ENCODE peak calls at places on chromosomes 7 and 10, in ten cellular contexts. E is CD4-positive, alpha-beta memory T cell; B is neuronal stem cell; H is tibial artery; A is CD8-positive, alpha-beta T cell; Q is stomach; Y is osteoblast; F is CD8-positive, alpha-beta memory T cell; K is astrocyte; C is aorta. V is an unnamed sample. For H3K4me1 and H3K27me3, the result is how much of the 10 kb centered on the place peaks cover.

GRCh38 chr7:105003275-105003674 is 10.7 kb upstream of the KMT2E start:
- DNase-seq in H (peak), Y (peak), F (no peak), B (no peak), E (peak), A (no peak), C (peak), Q (no peak), K (peak), V (peak)

GRCh38 chr7:42691030-42691639 is 220.7 kb downstream of the C7orf25 start:
- DNase-seq in Q (no peak), E (no peak), B (peak), K (peak), H (no peak), C (no peak), Y (no peak), A (no peak), F (no peak), V (no peak)

GRCh38 chr7:121610243-121610642 is 214.1 kb upstream of the FAM3C start:
- DNase-seq in Y (no peak), E (no peak), Q (peak), K (no peak), F (no peak), H (no peak), B (no peak), A (no peak), C (no peak), V (no peak)

GRCh38 chr7:74455933-74456332 is 2.2 kb downstream of the GTF2IRD1 start:
- DNase-seq in B (no peak), H (no peak), C (no peak), Y (peak), F (no peak), K (no peak), Q (no peak), E (no peak), A (no peak), V (no peak)

GRCh38 chr10:119364941-119365340 is 157.6 kb downstream of the GRK5 start:
- DNase-seq in K (peak), B (no peak), C (no peak), F (no peak), Y (no peak), A (no peak), Q (no peak), E (no peak), H (no peak), V (no peak)

GRCh38 chr7:23696916-23697441 is 13.0 kb upstream of the STK31 start:
- DNase-seq in H (peak), C (peak), A (no peak), Y (no peak), Q (peak), F (peak), K (peak), B (peak), E (peak), V (no peak)

GRCh38 chr7:7816084-7816483 is 97.7 kb upstream of the RPA3 start:
- DNase-seq in Y (no peak), F (no peak), Q (no peak), B (no peak), E (no peak), H (no peak), C (no peak), A (no peak), K (no peak), V (no peak)

GRCh38 chr7:381211-382117 is 91.5 kb downstream of the FOXL3 start:
- DNase-seq in E (peak), F (peak), Y (peak), H (peak), B (no peak), Q (peak), A (no peak), K (no peak), C (peak), V (no peak)

GRCh38 chr10:13990918-13991317 is 339.8 kb downstream of the FRMD4A start:
- DNase-seq in Y (peak), Q (peak), C (no peak), H (no peak), B (no peak), E (no peak), K (peak), A (no peak), F (no peak), V (no peak)

GRCh38 chr10:30368065-30368718 is 19.1 kb upstream of the MTPAP start:
- DNase-seq in K (no peak), F (no peak), E (no peak), H (no peak), B (no peak), C (no peak), Q (no peak), A (no peak), Y (peak), V (no peak)

GRCh38 chr7:151455690-151456089 is 15.7 kb upstream of the CRYGN start:
- DNase-seq in Q (no peak), F (no peak), H (no peak), B (no peak), C (no peak), K (no peak), Y (no peak), A (no peak), E (no peak), V (no peak)

GRCh38 chr10:44934416-44935200 is 23.5 kb downstream of the TMEM72 start:
- DNase-seq in F (peak), Y (no peak), H (peak), K (no peak), A (no peak), E (no peak), Q (no peak), C (peak), B (no peak), V (no peak)

GRCh38 chr10:133177380-133178157 is 17.6 kb downstream of the KNDC1 start:
- DNase-seq in F (no peak), A (no peak), H (no peak), C (peak), Y (peak), E (no peak), K (no peak), B (no peak), Q (no peak), V (no peak)

GRCh38 chr7:134997214-134997885 is 11.0 kb downstream of the AGBL3 start:
- DNase-seq in H (no peak), B (no peak), K (no peak), C (no peak), A (no peak), Q (no peak), Y (no peak), F (no peak), E (no peak), V (no peak)

GRCh38 chr7:17912050-17912449 is 28.2 kb downstream of the SNX13 start:
- DNase-seq in K (no peak), A (no peak), C (no peak), B (no peak), Q (no peak), E (no peak), F (no peak), H (no peak), Y (no peak), V (no peak)
- H3K4me1 ChIP-seq in K (under half), A (under half), C (under half), B (under half), Q (under half), E (under half), F (under half), H (under half), Y (under half), V (under half)

GRCh38 chr7:144004703-144005102 is 4.6 kb downstream of the OR6B1 start:
- DNase-seq in K (no peak), C (no peak), Y (no peak), F (no peak), H (no peak), A (no peak), B (no peak), Q (no peak), E (no peak), V (no peak)
- H3K27me3 ChIP-seq in K (under half), C (under half), Y (under half), F (under half), H (under half), A (under half), B (under half), Q (under half), E (under half), V (under half)

GRCh38 chr7:20113423-20114027 is 103.7 kb downstream of the MACC1 start:
- DNase-seq in F (no peak), Q (no peak), E (no peak), H (no peak), Y (no peak), C (no peak), B (no peak), K (no peak), A (no peak), V (no peak)
- H3K4me1 ChIP-seq in F (under half), Q (under half), E (under half), H (under half), Y (under half), C (under half), B (under half), K (under half), A (under half), V (under half)

DNA sequence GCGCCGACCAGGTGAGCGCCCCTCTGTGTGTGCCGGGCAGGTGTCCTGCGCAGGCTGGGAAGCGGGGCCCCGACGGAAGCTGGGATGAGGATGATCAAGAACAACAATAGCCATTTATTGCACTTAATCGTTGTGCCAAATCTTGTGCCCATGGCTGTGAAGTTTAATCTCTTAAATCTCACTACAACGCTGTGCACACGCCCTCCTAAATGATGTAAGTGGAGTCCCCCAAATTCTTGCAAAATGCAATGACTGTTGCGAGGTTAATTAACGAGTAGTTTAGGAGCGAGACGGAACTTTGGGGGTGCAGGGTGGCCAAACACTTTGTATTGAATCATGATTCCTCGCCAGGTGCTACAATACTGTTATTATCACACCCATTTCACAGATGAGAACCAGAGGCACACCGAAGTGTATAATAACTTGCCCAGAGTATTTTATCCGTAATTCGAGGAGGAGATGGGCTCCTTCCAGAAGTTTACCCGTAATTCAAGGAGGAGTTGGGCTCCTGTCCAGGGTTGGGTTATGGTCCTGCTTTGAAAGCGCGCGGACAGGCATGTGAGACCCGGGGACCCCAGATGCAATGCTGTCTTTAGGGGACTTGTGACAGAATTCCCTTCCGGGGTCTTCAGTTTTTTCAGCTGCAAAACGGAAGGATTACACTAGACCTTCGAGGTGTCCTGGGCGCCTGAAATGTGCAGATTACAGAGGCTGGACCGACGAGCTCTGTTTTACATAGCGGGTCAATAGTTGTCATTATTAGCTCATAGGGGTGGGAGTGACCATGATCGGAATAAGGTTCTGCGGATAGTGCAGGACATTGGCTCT is 1.0 kb downstream of the FFAR4 start:
- DNase-seq in A (no peak), F (no peak), E (no peak), B (no peak), Q (no peak), C (no peak), Y (no peak), K (no peak), H (no peak), V (no peak)
- H3K27me3 ChIP-seq in A (under half), F (under half), E (under half), B (under half), Q (half or more), C (under half), Y (half or more), K (half or more), H (under half), V (under half)

DNA sequence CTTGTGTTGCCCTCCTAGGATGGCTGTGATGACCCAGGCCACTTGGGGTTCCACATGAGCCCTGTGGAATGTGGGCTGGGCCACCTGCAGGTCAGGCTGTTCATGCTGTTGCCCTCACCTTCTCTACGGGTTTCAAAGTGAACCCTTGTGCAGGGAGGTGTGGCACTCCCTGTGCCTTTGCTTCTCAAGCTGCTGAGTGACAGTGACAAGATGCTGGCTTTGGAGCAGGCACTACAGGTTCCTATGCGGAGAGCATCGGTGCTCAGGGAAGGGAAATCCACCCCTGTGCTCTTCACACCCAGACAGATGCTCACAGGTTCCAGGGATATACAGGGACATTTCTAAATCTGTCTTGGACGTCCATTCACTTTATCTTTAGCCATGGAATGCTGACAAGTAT is 1004.9 kb downstream of the LRMDA start:
- DNase-seq in A (no peak), H (no peak), Y (no peak), K (no peak), E (no peak), F (no peak), B (no peak), Q (no peak), C (no peak), V (no peak)
- H3K4me1 ChIP-seq in A (under half), H (under half), Y (under half), K (under half), E (under half), F (under half), B (under half), Q (under half), C (under half), V (under half)

GRCh38 chr7:140247564-140247963 is 70.8 kb upstream of the KDM7A start:
- DNase-seq in F (no peak), E (no peak), C (no peak), K (no peak), B (no peak), Y (no peak), Q (no peak), A (no peak), H (no peak), V (no peak)
- H3K27me3 ChIP-seq in F (under half), E (under half), C (under half), K (under half), B (under half), Y (under half), Q (under half), A (under half), H (under half), V (under half)

GRCh38 chr10:124628676-124629021 is 115.5 kb downstream of the FAM53B start:
- DNase-seq in C (no peak), A (no peak), Q (no peak), K (no peak), E (no peak), F (no peak), H (no peak), B (no peak), Y (no peak), V (no peak)

GRCh38 chr10:124629842-124630241 is 114.3 kb downstream of the FAM53B start:
- DNase-seq in K (no peak), A (no peak), Q (no peak), Y (no peak), B (no peak), E (no peak), C (no peak), F (no peak), H (no peak), V (no peak)

GRCh38 chr10:124629410-124629809 is 114.8 kb downstream of the FAM53B start:
- DNase-seq in H (no peak), B (no peak), F (no peak), Y (no peak), Q (no peak), E (no peak), C (no peak), A (no peak), K (no peak), V (no peak)

GRCh38 chr10:124632064-124632531 is 112.1 kb downstream of the FAM53B start:
- DNase-seq in Q (peak), F (peak), E (peak), B (no peak), Y (no peak), A (no peak), K (peak), H (no peak), C (no peak), V (peak)

GRCh38 chr10:124630551-124630950 is 113.6 kb downstream of the FAM53B start:
- DNase-seq in Q (no peak), C (no peak), H (no peak), K (no peak), A (no peak), F (no peak), E (no peak), B (no peak), Y (no peak), V (no peak)
- H3K4me1 ChIP-seq in Q (half or more), C (under half), H (under half), K (under half), A (under half), F (half or more), E (half or more), B (under half), Y (under half), V (under half)

V was measured in lung.